ENCODE peak calls at places on chromosome X, in four cellular contexts. Z, P, C and B are unnamed samples.

GRCh38 chrX:39895228-39896110 is 202.3 kb downstream of the BCOR start:
- DNase-seq in Z (no peak), P (no peak), C (no peak), B (no peak)

GRCh38 chrX:150202641-150203248 is 160.4 kb upstream of the MAMLD1 start:
- DNase-seq in Z (no peak), P (no peak), C (no peak), B (no peak)

GRCh38 chrX:43629229-43629628 is 26.9 kb upstream of the MAOA start:
- DNase-seq in Z (no peak), P (no peak), C (peak), B (no peak)

GRCh38 chrX:57752866-57753265 is 72.8 kb upstream of the NLRP2B start:
- DNase-seq in Z (no peak), P (peak), C (no peak), B (no peak)

GRCh38 chrX:71067727-71068051 is 445 bp downstream of the SNX12 start:
- DNase-seq in Z (no peak), P (no peak), C (no peak), B (no peak)

GRCh38 chrX:111407948-111408347 is 4.0 kb downstream of the DCX start:
- DNase-seq in Z (no peak), P (no peak), C (no peak), B (no peak)

GRCh38 chrX:111339212-111339611 is 68.9 kb upstream of the CAPN6 start:
- DNase-seq in Z (no peak), P (no peak), C (no peak), B (no peak)

GRCh38 chrX:63488546-63489373 is 137.6 kb upstream of the SPIN4 start:
- DNase-seq in Z (no peak), P (no peak), C (no peak), B (no peak)

GRCh38 chrX:153946910-153947769 is 2.7 kb upstream of the RENBP start:
- DNase-seq in Z (peak), P (peak), C (peak), B (peak)

GRCh38 chrX:47226071-47226470 is 6.7 kb upstream of the USP11 start:
- DNase-seq in Z (no peak), P (no peak), C (no peak), B (no peak)

GRCh38 chrX:25442501-25442900 is 426.7 kb upstream of the ARX start:
- DNase-seq in Z (no peak), P (no peak), C (no peak), B (no peak)

GRCh38 chrX:75547783-75548182 is 24.9 kb upstream of the ZDHHC15 start:
- DNase-seq in Z (no peak), P (no peak), C (no peak), B (no peak)

GRCh38 chrX:31279359-31279758 is 207.5 kb upstream of the FTHL17 start:
- DNase-seq in Z (peak), P (no peak), C (peak), B (peak)

DNA sequence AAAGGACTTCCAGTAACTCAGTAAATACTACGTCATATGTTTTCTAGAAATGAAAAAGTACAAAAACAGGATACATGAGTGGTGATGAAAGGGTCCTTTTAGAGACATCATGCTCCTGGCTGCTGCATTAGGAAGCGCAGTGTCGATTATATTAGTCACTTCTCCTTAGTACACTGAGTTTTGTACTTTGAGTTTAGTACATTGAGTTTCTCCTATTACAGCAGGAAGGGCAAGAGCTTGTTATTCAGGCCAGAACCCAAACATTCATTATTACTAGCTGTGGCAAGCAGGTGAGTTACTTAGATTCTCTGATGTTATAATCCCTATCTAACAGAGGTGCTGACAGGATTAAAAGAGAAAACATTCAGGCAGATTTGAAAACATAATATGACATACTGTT is 21.3 kb downstream of the RPGR start:
- DNase-seq in Z (no peak), P (no peak), C (peak), B (no peak)
- TF ChIP-seq ELF4 in Z (no peak), P (no peak), C (no peak), B (no peak)

DNA sequence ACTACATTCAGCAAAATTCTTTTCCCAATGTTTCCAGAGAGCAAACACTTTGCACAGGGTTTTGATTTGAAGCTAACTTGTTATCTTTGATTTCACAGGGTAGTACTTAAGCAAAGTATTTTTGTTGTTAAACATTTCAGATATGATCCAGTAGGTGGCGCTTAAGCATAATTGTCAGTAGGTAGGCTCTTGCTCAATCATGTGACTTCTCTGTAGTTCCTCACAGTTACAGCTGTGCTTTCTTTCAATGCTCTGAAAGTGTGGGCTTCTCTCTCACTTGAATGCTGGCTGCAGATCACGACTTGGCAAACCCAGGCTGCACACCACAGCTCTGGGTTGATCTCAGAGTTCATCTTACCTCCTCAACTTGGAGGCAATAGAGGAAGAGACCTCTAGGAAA is 1016.5 kb downstream of the SH3BGRL start:
- DNase-seq in Z (peak), P (no peak), C (peak), B (peak)
- TF ChIP-seq ELF4 in Z (no peak), P (no peak), C (no peak), B (no peak)

GRCh38 chrX:130055103-130055502 is 55.2 kb downstream of the ELF4 start:
- DNase-seq in Z (no peak), P (no peak), C (no peak), B (no peak)
- TF ChIP-seq ELF4 in Z (no peak), P (no peak), C (no peak), B (no peak)

DNA sequence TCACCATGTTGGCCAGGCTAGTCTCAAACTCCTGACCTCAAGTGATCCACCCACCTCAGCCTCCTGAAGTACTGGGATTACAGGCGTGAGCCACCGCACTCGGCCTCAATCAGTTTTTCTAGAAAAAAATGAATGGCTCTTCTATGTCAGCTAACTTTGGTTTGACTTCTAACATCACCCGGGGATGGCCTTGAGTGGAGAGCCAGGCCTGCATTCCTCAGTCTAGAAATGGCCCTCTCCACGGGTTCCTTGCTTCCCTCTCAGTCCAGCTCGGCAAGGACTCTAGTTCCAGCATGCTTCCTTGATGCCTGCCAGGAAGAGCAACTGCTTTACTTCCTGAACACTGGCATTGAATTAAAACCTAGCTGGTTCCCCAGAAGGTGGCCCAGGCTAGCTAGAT is 39.0 kb downstream of the SLC25A5 start:
- DNase-seq in Z (no peak), P (no peak), C (no peak), B (no peak)
- TF ChIP-seq ELF4 in Z (no peak), P (no peak), C (no peak), B (no peak)

GRCh38 chrX:24301806-24302205 is 12.1 kb downstream of the SUPT20HL2 start:
- DNase-seq in Z (no peak), P (no peak), C (no peak), B (no peak)

GRCh38 chrX:24294619-24295018 is 19.2 kb downstream of the SUPT20HL2 start:
- DNase-seq in Z (peak), P (peak), C (no peak), B (peak)

GRCh38 chrX:24293412-24293811 is 20.5 kb downstream of the SUPT20HL2 start:
- DNase-seq in Z (no peak), P (no peak), C (no peak), B (no peak)

GRCh38 chrX:24301060-24301459 is 12.8 kb downstream of the SUPT20HL2 start:
- DNase-seq in Z (no peak), P (no peak), C (no peak), B (no peak)

DNA sequence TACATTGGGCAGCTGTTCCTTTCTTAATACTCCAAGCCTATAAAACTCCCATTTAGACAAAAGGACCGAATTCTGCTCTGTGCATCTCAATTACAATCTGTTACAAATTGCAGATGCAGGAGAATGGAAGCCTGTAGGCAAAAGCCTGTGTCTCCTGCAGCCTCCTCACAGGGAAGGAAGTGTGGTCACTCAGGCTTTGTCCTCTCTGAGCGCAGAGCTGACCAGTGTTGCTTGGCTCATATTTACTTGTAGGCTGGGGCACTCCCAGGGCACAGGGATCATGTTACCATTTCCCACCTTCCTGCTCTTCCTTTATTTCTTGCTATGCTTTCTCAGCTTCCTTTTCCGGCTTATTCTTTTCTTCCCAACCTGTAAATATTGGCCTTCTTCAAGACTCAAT is 15.7 kb downstream of the SUPT20HL2 start:
- DNase-seq in Z (no peak), P (no peak), C (no peak), B (no peak)
- TF ChIP-seq ELF4 in Z (no peak), P (no peak), C (no peak), B (no peak)

DNA sequence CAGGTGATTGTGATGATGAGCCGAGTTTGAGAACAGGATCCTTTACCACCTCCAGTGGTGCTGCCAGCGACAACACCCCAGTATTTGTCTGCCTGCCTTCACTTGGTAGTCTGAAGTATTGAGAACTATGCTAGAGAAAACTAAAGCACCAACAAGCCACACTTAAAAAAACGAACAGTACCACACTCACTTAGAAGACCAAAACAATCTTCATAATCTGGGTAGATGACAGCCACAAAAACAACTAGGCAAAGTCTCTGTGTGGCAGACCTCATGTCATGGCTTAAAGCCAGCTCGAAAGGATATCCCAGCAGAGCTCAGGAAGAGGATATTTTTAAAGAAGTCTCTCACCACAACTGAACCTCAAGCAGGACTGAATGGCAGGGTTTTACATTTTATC is 236.0 kb downstream of the GPC3 start:
- DNase-seq in Z (no peak), P (no peak), C (no peak), B (no peak)
- TF ChIP-seq ELF4 in Z (no peak), P (no peak), C (no peak), B (no peak)